ENCODE peak calls at places on chromosomes 12 and 14, in four cellular contexts. C, J, T and N are unnamed samples.

GRCh38 chr14:79186523-79186922 is 1016.4 kb downstream of the NRXN3 start:
- DNase-seq in C (no peak), J (no peak), T (no peak), N (no peak)

GRCh38 chr12:89943461-89943860 is 234.8 kb upstream of the ATP2B1 start:
- DNase-seq in C (no peak), J (no peak), T (no peak), N (no peak)

GRCh38 chr12:62673027-62673815 is 206.6 kb downstream of the MON2 start:
- DNase-seq in C (no peak), J (no peak), T (no peak), N (no peak)

GRCh38 chr14:104977681-104978647 is at the start of gene AHNAK2:
- DNase-seq in C (peak), J (peak), T (no peak), N (peak)

GRCh38 chr12:119406322-119406721 is 71.8 kb downstream of the CCDC60 start:
- DNase-seq in C (no peak), J (no peak), T (no peak), N (no peak)

GRCh38 chr14:25237845-25238244 is 187.9 kb upstream of the STXBP6 start:
- DNase-seq in C (peak), J (peak), T (no peak), N (peak)

GRCh38 chr12:78403681-78404080 is 460.9 kb upstream of the SYT1 start:
- DNase-seq in C (no peak), J (no peak), T (no peak), N (no peak)

GRCh38 chr14:100692256-100692655 is 34.4 kb upstream of the DLK1 start:
- DNase-seq in C (no peak), J (no peak), T (no peak), N (no peak)

GRCh38 chr12:6057693-6058092 is 66.8 kb downstream of the VWF start:
- DNase-seq in C (no peak), J (no peak), T (no peak), N (peak)

GRCh38 chr12:62683724-62684501 is 217.3 kb downstream of the MON2 start:
- DNase-seq in C (no peak), J (no peak), T (no peak), N (no peak)

GRCh38 chr12:13084898-13085640 is 18.4 kb downstream of the GSG1 start:
- DNase-seq in C (no peak), J (no peak), T (no peak), N (no peak)

GRCh38 chr12:6961278-6961694 is 9.2 kb downstream of the PHB2 start:
- DNase-seq in C (no peak), J (peak), T (no peak), N (no peak)

GRCh38 chr12:98499668-98500456 is 15.5 kb upstream of the TMPO start:
- DNase-seq in C (no peak), J (no peak), T (no peak), N (no peak)

GRCh38 chr12:67592228-67593011 is 56.1 kb upstream of the DYRK2 start:
- DNase-seq in C (no peak), J (no peak), T (peak), N (no peak)

GRCh38 chr12:109765493-109765810 is 51.8 kb downstream of the FAM222A start:
- DNase-seq in C (no peak), J (no peak), T (no peak), N (no peak)

GRCh38 chr14:69535230-69535848 is 39.3 kb downstream of the CCDC177 start:
- DNase-seq in C (peak), J (peak), T (no peak), N (peak)

GRCh38 chr12:81992461-81992860 is 233.3 kb upstream of the PPFIA2 start:
- DNase-seq in C (no peak), J (no peak), T (no peak), N (no peak)

GRCh38 chr14:74324945-74325361 is 22.2 kb upstream of the ABCD4 start:
- DNase-seq in C (peak), J (no peak), T (no peak), N (no peak)

GRCh38 chr12:31922341-31923062 is 36.7 kb upstream of the RESF1 start:
- DNase-seq in C (peak), J (no peak), T (no peak), N (no peak)

GRCh38 chr14:74980746-74981661 is 21.7 kb upstream of the EIF2B2 start:
- DNase-seq in C (no peak), J (no peak), T (no peak), N (no peak)

GRCh38 chr12:92505373-92506340 is 197.1 kb upstream of the PLEKHG7 start:
- DNase-seq in C (no peak), J (peak), T (peak), N (no peak)

GRCh38 chr12:8823565-8824300 is 1.3 kb downstream of the A2ML1 start:
- DNase-seq in C (no peak), J (peak), T (no peak), N (peak)

GRCh38 chr14:91997492-91997891 is 42.4 kb downstream of the TRIP11 start:
- DNase-seq in C (no peak), J (peak), T (no peak), N (no peak)
- H2AFZ ChIP-seq in C (no peak), J (no peak), T (no peak), N (no peak)

GRCh38 chr12:16056910-16057309 is 145.8 kb downstream of the DERA start:
- DNase-seq in C (no peak), J (no peak), T (no peak), N (no peak)
- TF ChIP-seq KDM1A in C (no peak), J (no peak), T (no peak), N (no peak)

GRCh38 chr12:120903382-120903817 is 758 bp downstream of the SPPL3 start:
- DNase-seq in C (peak), J (peak), T (peak), N (no peak)
- H2AFZ ChIP-seq in C (no peak), J (peak), T (peak), N (no peak)

GRCh38 chr14:51068268-51068667 is 26.6 kb downstream of the TRIM9 start:
- DNase-seq in C (no peak), J (no peak), T (no peak), N (no peak)

GRCh38 chr14:51070732-51071131 is 24.2 kb downstream of the TRIM9 start:
- DNase-seq in C (no peak), J (no peak), T (no peak), N (no peak)

GRCh38 chr14:51066576-51066975 is 28.3 kb downstream of the TRIM9 start:
- DNase-seq in C (no peak), J (no peak), T (no peak), N (no peak)

GRCh38 chr14:51067306-51067705 is 27.6 kb downstream of the TRIM9 start:
- DNase-seq in C (no peak), J (no peak), T (no peak), N (no peak)

DNA sequence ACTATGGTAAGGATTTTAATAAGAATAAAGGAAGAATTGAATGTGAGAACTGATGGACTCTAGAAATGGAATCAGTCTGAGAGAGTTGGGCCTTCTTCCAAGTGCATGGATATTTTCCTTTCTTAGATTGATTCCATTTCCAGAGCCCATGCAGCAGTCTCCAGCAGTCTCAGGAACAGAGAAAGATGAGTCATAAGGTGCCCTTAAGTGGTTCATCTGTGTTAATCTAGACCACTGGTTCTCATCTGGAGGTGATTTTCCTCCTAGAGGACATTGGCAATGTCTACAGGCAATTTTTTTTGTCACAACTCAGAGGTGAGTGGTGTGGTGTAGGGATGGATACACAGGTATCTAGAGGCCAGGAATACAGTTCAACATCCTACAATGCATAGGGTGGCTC is 25.8 kb downstream of the TRIM9 start:
- DNase-seq in C (no peak), J (no peak), T (no peak), N (no peak)
- TF ChIP-seq KDM1A in C (no peak), J (no peak), T (no peak), N (no peak)

GRCh38 chr12:52232233-52232915 is 669 bp upstream of the KRT7 start:
- DNase-seq in C (no peak), J (no peak), T (no peak), N (no peak)

GRCh38 chr12:52232916-52233461 is at the start of gene KRT7:
- DNase-seq in C (no peak), J (no peak), T (no peak), N (no peak)

GRCh38 chr12:52235001-52235760 is 2.1 kb downstream of the KRT7 start:
- DNase-seq in C (no peak), J (no peak), T (no peak), N (no peak)

GRCh38 chr12:52234226-52234810 is 1.3 kb downstream of the KRT7 start:
- DNase-seq in C (no peak), J (no peak), T (no peak), N (no peak)

GRCh38 chr12:52233462-52234141 is 559 bp downstream of the KRT7 start:
- DNase-seq in C (no peak), J (no peak), T (no peak), N (no peak)
- H2AFZ ChIP-seq in C (no peak), J (no peak), T (no peak), N (no peak)

DNA sequence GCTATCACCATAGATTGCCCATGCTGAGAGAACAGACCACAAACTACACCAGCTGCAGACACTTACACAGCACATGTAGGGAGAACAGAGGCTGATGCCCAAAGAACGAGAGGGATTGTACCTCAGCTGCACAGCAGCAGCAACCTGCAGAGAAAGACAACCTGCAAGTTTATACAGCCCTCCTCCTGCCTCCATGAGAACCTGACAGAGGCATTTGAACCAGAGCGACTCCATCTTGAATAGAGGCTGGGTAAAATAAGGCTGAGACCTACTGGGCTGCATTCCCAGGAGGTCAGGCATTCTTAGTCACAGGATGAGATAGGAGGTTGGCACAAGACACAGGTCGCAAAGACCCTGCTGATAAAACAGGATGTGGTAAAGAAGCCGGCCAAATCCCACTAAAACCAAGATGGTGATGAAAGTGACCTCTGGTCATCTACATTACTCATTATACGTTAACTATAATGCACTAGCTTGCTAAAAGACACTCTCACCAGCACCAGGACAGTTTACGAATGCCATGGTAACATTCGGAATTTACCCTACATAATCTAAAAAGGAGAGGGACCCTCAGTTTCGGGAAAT is 262.4 kb upstream of the HMGA2 start:
- DNase-seq in C (no peak), J (no peak), T (no peak), N (no peak)
- TF ChIP-seq KDM1A in C (no peak), J (no peak), T (no peak), N (no peak)

GRCh38 chr14:65224799-65225198 is 122.5 kb upstream of the MAX start:
- DNase-seq in C (no peak), J (no peak), T (no peak), N (no peak)
- H2AFZ ChIP-seq in C (no peak), J (peak), T (no peak), N (peak)

GRCh38 chr12:85309180-85309579 is 29.2 kb downstream of the ALX1 start:
- DNase-seq in C (no peak), J (no peak), T (no peak), N (no peak)
- TF ChIP-seq KDM1A in C (no peak), J (no peak), T (no peak), N (no peak)